ENCODE peak calls at places on chromosomes 1 and 21, in four cellular contexts. D, N, S and G are unnamed samples.
A peak's percentile ranks its signal among the peaks of the same experiment; 100 is the strongest.

GRCh38 chr1:199422206-199422605 is 605.3 kb upstream of the NR5A2 start:
- DNase-seq in N (no peak), D (no peak), S (no peak), G (peak; percentile 53)

GRCh38 chr1:233113009-233113712 is 162.8 kb downstream of the NTPCR start:
- DNase-seq in D (peak; percentile 58), S (peak; percentile 48), N (peak; percentile 26), G (peak; percentile 89)

GRCh38 chr1:173603056-173603591 is at the start of gene SLC9C2:
- DNase-seq in N (no peak), S (no peak), D (peak; percentile 63), G (peak; percentile 86)

GRCh38 chr1:95259245-95259644 is 25.2 kb downstream of the RWDD3 start:
- DNase-seq in S (no peak), D (no peak), N (no peak), G (no peak)

GRCh38 chr1:18854331-18855025 is 5.0 kb downstream of the TAS1R2 start:
- DNase-seq in S (no peak), N (no peak), D (peak; percentile 62), G (no peak)

GRCh38 chr1:75136158-75136815 is 2.1 kb downstream of the LHX8 start:
- DNase-seq in S (no peak), N (no peak), D (no peak), G (no peak)

GRCh38 chr21:38376235-38376634 is 119.4 kb downstream of the KCNJ15 start:
- DNase-seq in D (no peak), N (no peak), S (no peak), G (no peak)

GRCh38 chr1:160406131-160406968 is 6.0 kb downstream of the VANGL2 start:
- DNase-seq in D (no peak), S (no peak), N (no peak), G (no peak)

GRCh38 chr1:51861669-51862068 is 16.9 kb downstream of the NRDC start:
- DNase-seq in N (no peak), S (no peak), D (no peak), G (no peak)

GRCh38 chr1:169809370-169810095 is 14.8 kb upstream of the METTL18 start:
- DNase-seq in N (no peak), D (peak; percentile 17), S (peak; percentile 29), G (peak; percentile 58)

GRCh38 chr1:33378976-33379375 is 51.9 kb downstream of the PHC2 start:
- DNase-seq in D (no peak), N (peak; percentile 25), S (no peak), G (no peak)

GRCh38 chr1:3188150-3188971 is 119.4 kb downstream of the PRDM16 start:
- DNase-seq in S (no peak), D (no peak), N (no peak), G (no peak)

GRCh38 chr1:67741121-67741520 is 56.1 kb downstream of the GADD45A start:
- DNase-seq in D (no peak), S (no peak), N (no peak), G (peak; percentile 37)

GRCh38 chr1:5599541-5599940 is 392.7 kb downstream of the NPHP4 start:
- DNase-seq in N (no peak), D (no peak), S (no peak), G (no peak)

GRCh38 chr1:115474166-115474565 is 136.1 kb upstream of the NGF start:
- DNase-seq in D (no peak), N (no peak), S (no peak), G (no peak)

GRCh38 chr1:172144445-172145060 is 275.9 kb upstream of the C1orf105 start:
- DNase-seq in D (no peak), N (no peak), S (no peak), G (peak; percentile 76)

GRCh38 chr1:12339861-12340557 is 110.2 kb downstream of the VPS13D start:
- DNase-seq in S (no peak), D (no peak), N (no peak), G (no peak)

GRCh38 chr1:184299076-184299790 is 87.6 kb upstream of the C1orf21 start:
- DNase-seq in S (no peak), D (no peak), N (no peak), G (peak; percentile 63)

GRCh38 chr1:203703586-203703985 is 61.4 kb upstream of the LAX1 start:
- DNase-seq in D (no peak), N (no peak), S (no peak), G (no peak)

GRCh38 chr1:172286629-172287076 is 133.8 kb upstream of the C1orf105 start:
- DNase-seq in D (no peak), N (no peak), S (no peak), G (no peak)

GRCh38 chr1:248015801-248016200 is 2.3 kb downstream of the OR2L5 start:
- DNase-seq in S (no peak), N (no peak), D (no peak), G (no peak)

GRCh38 chr1:29647581-29647980 is 411.3 kb downstream of the PTPRU start:
- DNase-seq in S (no peak), D (no peak), N (no peak), G (no peak)

GRCh38 chr21:38759286-38759872 is 46.4 kb upstream of the ETS2 start:
- DNase-seq in D (no peak), N (no peak), S (no peak), G (no peak)

GRCh38 chr1:236623371-236624166 is 19.3 kb upstream of the HEATR1 start:
- DNase-seq in D (no peak), N (no peak), S (no peak), G (peak; percentile 62)

GRCh38 chr1:12344611-12345299 is 114.9 kb downstream of the VPS13D start:
- DNase-seq in S (no peak), N (peak; percentile 31), D (no peak), G (no peak)

GRCh38 chr1:160874935-160875334 is 10.0 kb downstream of the ITLN1 start:
- DNase-seq in N (no peak), D (no peak), S (no peak), G (no peak)

GRCh38 chr1:156069490-156070455 is 8.8 kb downstream of the RAB25 start:
- DNase-seq in D (no peak), N (no peak), S (no peak), G (peak; percentile 52)

GRCh38 chr1:64265141-64265540 is 61.7 kb downstream of the UBE2U start:
- DNase-seq in S (no peak), D (no peak), N (no peak), G (no peak)

GRCh38 chr21:27803571-27803970 is 836.7 kb upstream of the ADAMTS5 start:
- DNase-seq in S (no peak), D (no peak), N (no peak), G (no peak)

GRCh38 chr1:92441316-92442311 is 45.1 kb downstream of the GFI1 start:
- DNase-seq in D (peak; percentile 22), S (peak; percentile 96), N (no peak), G (no peak)

GRCh38 chr1:223742861-223743517 is 30.6 kb downstream of the CAPN2 start:
- DNase-seq in N (no peak), D (no peak), S (no peak), G (peak; percentile 71)

GRCh38 chr1:238951809-238952208 is 434.6 kb upstream of the CHRM3 start:
- DNase-seq in S (no peak), N (no peak), D (no peak), G (no peak)

GRCh38 chr1:43477716-43478115 is 24.0 kb upstream of the HYI start:
- DNase-seq in S (no peak), N (no peak), D (no peak), G (no peak)

GRCh38 chr21:36429672-36430546 is 44.7 kb downstream of the CHAF1B start:
- DNase-seq in S (peak; percentile 69), N (peak; percentile 59), D (peak; percentile 97), G (peak; percentile 100)
- H3K9ac ChIP-seq in S (peak overlapping the region; percentile 43), N (no peak overlapping the region), D (peak overlapping the region; percentile 21), G (peak overlapping the region; percentile 99)

GRCh38 chr21:24205317-24205716 is 1402.0 kb downstream of the MRPL39 start:
- DNase-seq in S (no peak), D (no peak), N (no peak), G (no peak)

GRCh38 chr21:24204641-24205040 is 1402.6 kb downstream of the MRPL39 start:
- DNase-seq in D (no peak), S (no peak), N (no peak), G (no peak)

GRCh38 chr21:24210130-24210529 is 1397.2 kb downstream of the MRPL39 start:
- DNase-seq in N (no peak), D (no peak), S (no peak), G (no peak)

GRCh38 chr21:24208562-24209260 is 1398.6 kb downstream of the MRPL39 start:
- DNase-seq in N (no peak), D (no peak), S (no peak), G (no peak)
- H3K4me2 ChIP-seq in N (no peak overlapping the region), D (no peak overlapping the region), S (no peak overlapping the region), G (no peak overlapping the region)

DNA sequence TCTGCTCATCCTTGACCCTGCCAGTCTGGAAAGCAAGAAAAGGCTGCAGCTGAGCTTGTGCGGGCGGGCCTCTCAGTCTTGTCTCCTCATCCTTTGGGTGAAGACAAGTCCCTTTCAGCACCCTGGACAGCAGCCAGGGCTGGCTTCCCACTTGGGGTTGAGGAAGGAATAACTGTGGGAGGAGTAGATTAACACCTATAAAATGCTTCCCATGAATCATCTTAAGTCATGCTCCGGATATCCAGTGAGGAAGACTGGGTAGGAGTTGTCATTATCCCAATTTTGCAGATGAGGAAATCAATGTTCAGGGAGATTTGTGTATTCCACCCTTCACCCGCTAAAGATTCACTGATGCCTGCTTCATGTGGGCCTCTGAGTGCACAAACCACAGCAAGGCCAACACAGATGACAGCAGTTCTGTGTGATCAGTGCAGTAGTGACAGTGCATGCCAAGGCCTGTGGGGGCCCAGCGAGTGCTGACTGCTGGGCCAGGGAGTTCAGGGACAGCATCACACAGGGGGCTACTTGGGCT is 20.1 kb upstream of the COL16A1 start:
- DNase-seq in S (peak; percentile 57), N (no peak), D (peak; percentile 83), G (peak; percentile 62)
- TF ChIP-seq MYC in S (no peak), N (no peak), D (no peak), G (no peak)

DNA sequence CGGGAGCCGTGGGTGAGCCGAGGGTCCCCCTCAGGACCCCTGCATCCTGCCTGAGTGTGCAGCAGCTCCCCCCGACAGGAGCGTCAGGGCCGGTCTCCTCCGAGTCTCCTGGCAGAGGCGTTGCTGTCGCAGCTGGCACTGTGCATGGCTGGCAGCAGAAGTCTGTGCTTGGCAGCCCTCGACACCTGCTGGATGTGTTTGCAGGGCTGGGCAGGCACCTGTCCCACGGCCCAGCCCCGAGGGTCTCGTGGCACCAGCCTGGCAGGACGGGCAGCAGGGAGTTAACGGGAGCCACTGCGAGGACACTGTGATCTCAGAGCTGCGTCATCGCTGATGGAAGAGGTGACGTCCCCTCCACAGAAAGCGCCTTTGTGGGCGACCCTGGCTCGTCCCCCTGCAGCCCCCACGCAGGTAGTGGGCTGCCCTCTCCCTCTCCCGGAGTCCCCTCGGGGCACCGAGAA is 15.1 kb downstream of the COL18A1 start:
- DNase-seq in D (no peak), S (no peak), N (no peak), G (no peak)
- H3K9ac ChIP-seq in D (peak overlapping the region; percentile 42), S (no peak overlapping the region), N (no peak overlapping the region), G (no peak overlapping the region)

GRCh38 chr1:206922524-206922923 is 783 bp upstream of the FCMR start:
- DNase-seq in N (no peak), S (no peak), D (no peak), G (no peak)
- H3K4me2 ChIP-seq in N (peak overlapping the region; percentile 95), S (peak overlapping the region; percentile 70), D (no peak overlapping the region), G (no peak overlapping the region)

DNA sequence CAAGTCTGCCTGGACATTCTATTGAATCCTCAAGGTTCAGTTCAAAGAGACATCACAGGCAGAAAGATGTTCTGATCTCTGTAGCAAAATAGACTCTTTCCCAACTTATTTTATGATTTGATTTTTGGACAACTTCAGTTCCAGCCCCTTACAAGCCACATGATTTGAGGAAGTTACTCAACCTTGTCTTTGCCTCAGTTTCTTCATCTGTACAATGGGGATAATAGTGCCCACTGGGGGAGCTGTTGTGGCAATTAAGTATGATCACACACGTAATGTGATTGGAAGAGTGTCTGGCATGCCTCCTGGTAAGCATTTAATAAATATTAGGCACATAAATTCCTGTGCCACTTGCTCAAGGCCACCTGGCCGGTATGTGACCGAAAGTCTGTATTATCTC is 130.6 kb downstream of the DAB1 start:
- DNase-seq in S (no peak), N (no peak), D (no peak), G (no peak)
- TF ChIP-seq MYC in S (no peak), N (no peak), D (no peak), G (no peak)